ENCODE peak calls at places on chromosome X, in nine cellular contexts. B is mammary epithelial cell; S is AG09309; H is CD8-positive, alpha-beta T cell; F is fibroblast of pulmonary artery; V is psoas muscle; O is foreskin fibroblast; U is bronchial epithelial cell; M is NB4. N is an unnamed sample.
A peak's percentile ranks its signal among the peaks of the same experiment; 100 is the strongest.

GRCh38 chrX:19682712-19683331 is 167.5 kb upstream of the MAP3K15 start:
- DNase-seq in B (no peak), S (peak; percentile 77), H (peak; percentile 60), F (peak; percentile 92), V (peak; percentile 75), O (peak; percentile 92), U (peak; percentile 56), M (peak; percentile 23), N (peak; percentile 82)

GRCh38 chrX:124217289-124218251 is 114.9 kb upstream of the TEX13D start:
- DNase-seq in B (peak; percentile 83), S (no peak), H (peak; percentile 40), F (peak; percentile 10), V (no peak), O (peak; percentile 14), U (peak; percentile 53), M (peak; percentile 89), N (no peak)

GRCh38 chrX:15721911-15722310 is 16.2 kb upstream of the CA5B start:
- DNase-seq in B (no peak), S (no peak), H (no peak), F (no peak), V (no peak), O (no peak), U (no peak), M (no peak), N (no peak)

GRCh38 chrX:17081535-17081934 is 135.1 kb downstream of the REPS2 start:
- DNase-seq in B (no peak), S (no peak), H (no peak), F (no peak), V (no peak), O (peak; percentile 10), U (no peak), M (no peak), N (no peak)

GRCh38 chrX:8037593-8038348 is 110.6 kb upstream of the PNPLA4 start:
- DNase-seq in B (no peak), S (no peak), H (no peak), F (no peak), V (no peak), O (no peak), U (peak; percentile 36), M (peak; percentile 51), N (no peak)

GRCh38 chrX:151543706-151544105 is 19.8 kb upstream of the PASD1 start:
- DNase-seq in B (peak; percentile 45), S (no peak), H (no peak), F (no peak), V (no peak), O (no peak), U (peak; percentile 64), M (no peak), N (no peak)

GRCh38 chrX:67543818-67544217 is at the start of gene AR:
- DNase-seq in B (no peak), S (no peak), H (no peak), F (peak; percentile 56), V (peak; percentile 81), O (peak; percentile 90), U (peak; percentile 8), M (no peak), N (no peak)

GRCh38 chrX:21479695-21480280 is 105.6 kb downstream of the CNKSR2 start:
- DNase-seq in B (peak; percentile 30), S (peak; percentile 18), H (no peak), F (peak; percentile 74), V (no peak), O (peak; percentile 57), U (peak; percentile 44), M (peak; percentile 67), N (peak; percentile 4)

GRCh38 chrX:135625995-135626394 is 87.4 kb upstream of the CT45A1 start:
- DNase-seq in B (no peak), S (no peak), H (no peak), F (peak; percentile 1), V (no peak), O (peak; percentile 0), U (peak; percentile 21), M (peak; percentile 14), N (no peak)

GRCh38 chrX:101369687-101370086 is 16.3 kb downstream of the BTK start:
- DNase-seq in B (no peak), S (no peak), H (no peak), F (no peak), V (no peak), O (no peak), U (no peak), M (no peak), N (no peak)

GRCh38 chrX:149611619-149612018 is 16.5 kb upstream of the HSFX2 start:
- DNase-seq in B (no peak), S (no peak), H (no peak), F (no peak), V (no peak), O (no peak), U (no peak), M (no peak), N (no peak)

GRCh38 chrX:134801267-134801666 is 143.0 kb upstream of the PLAC1 start:
- DNase-seq in B (no peak), S (no peak), H (no peak), F (no peak), V (no peak), O (no peak), U (no peak), M (peak; percentile 76), N (no peak)

DNA sequence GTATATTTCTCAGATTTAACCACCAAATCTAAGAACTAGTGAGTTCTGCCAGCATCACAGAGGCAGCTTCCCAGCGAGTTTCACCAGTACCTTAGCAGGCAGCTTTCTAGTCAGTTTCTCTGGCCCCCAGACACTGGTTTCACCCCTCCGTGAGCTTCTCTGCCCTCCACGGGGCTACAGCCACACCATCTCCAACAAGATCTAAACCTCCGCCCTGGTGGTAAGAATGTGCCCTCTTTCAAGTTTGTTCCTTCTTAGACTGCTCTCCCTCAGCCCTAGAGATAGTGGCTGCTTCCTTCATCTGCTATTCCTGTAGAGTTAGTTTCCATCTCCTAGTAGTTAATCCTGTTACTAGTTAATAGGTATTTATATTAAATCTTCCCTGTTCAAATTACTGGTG is 60.5 kb upstream of the TAB3 start:
- DNase-seq in B (no peak), S (no peak), H (no peak), F (no peak), V (no peak), O (no peak), U (no peak), M (no peak), N (no peak)
- TF ChIP-seq CTCF in B (no peak), S (no peak), H (no peak), F (no peak), V (no peak), O (no peak), U (no peak), M (no peak), N (no peak)

GRCh38 chrX:129959493-129959832 is 23.0 kb upstream of the BCORL1 start:
- DNase-seq in B (peak; percentile 11), S (no peak), H (no peak), F (peak; percentile 13), V (no peak), O (peak; percentile 68), U (peak; percentile 29), M (no peak), N (no peak)

GRCh38 chrX:129965166-129965565 is 17.3 kb upstream of the BCORL1 start:
- DNase-seq in B (no peak), S (no peak), H (no peak), F (no peak), V (no peak), O (no peak), U (no peak), M (no peak), N (no peak)

GRCh38 chrX:129963729-129964128 is 18.7 kb upstream of the BCORL1 start:
- DNase-seq in B (no peak), S (no peak), H (no peak), F (no peak), V (no peak), O (no peak), U (no peak), M (no peak), N (no peak)

GRCh38 chrX:129958814-129959492 is 23.5 kb upstream of the BCORL1 start:
- DNase-seq in B (no peak), S (no peak), H (no peak), F (no peak), V (no peak), O (no peak), U (peak; percentile 24), M (no peak), N (no peak)

GRCh38 chrX:129961180-129962083 is 21.0 kb upstream of the BCORL1 start:
- DNase-seq in B (peak; percentile 44), S (no peak), H (peak; percentile 46), F (no peak), V (peak; percentile 76), O (peak; percentile 43), U (peak; percentile 37), M (peak; percentile 95), N (no peak)
- H3K4me3 ChIP-seq in B (no peak overlapping the region), S (no peak overlapping the region), H (peak overlapping the region; percentile 53), F (no peak overlapping the region), V (peak overlapping the region; percentile 28), O (no peak overlapping the region), U (no peak overlapping the region), M (peak overlapping the region; percentile 46), N (no peak overlapping the region)

GRCh38 chrX:44569122-44569521 is 26.5 kb upstream of the FUNDC1 start:
- DNase-seq in B (no peak), S (no peak), H (no peak), F (no peak), V (no peak), O (peak; percentile 17), U (no peak), M (no peak), N (no peak)
- TF ChIP-seq CTCF in B (no peak), S (no peak), H (no peak), F (no peak), V (no peak), O (no peak), U (no peak), M (no peak), N (no peak)

GRCh38 chrX:79366888-79367749 is at the start of gene ITM2A:
- DNase-seq in B (peak; percentile 19), S (no peak), H (peak; percentile 32), F (peak; percentile 7), V (peak; percentile 67), O (peak; percentile 8), U (no peak), M (peak; percentile 53), N (no peak)
- H3K4me3 ChIP-seq in B (peak within 1 kb of the TSS; percentile 40), S (no peak within 1 kb of the TSS), H (peak within 1 kb of the TSS; percentile 54), F (peak within 1 kb of the TSS; percentile 37), V (peak within 1 kb of the TSS; percentile 56), O (no peak within 1 kb of the TSS), U (no peak within 1 kb of the TSS), M (peak within 1 kb of the TSS; percentile 46), N (no peak within 1 kb of the TSS)

GRCh38 chrX:129655547-129656248 is 942 bp upstream of the APLN start:
- DNase-seq in B (peak; percentile 23), S (no peak), H (no peak), F (no peak), V (no peak), O (peak; percentile 25), U (no peak), M (peak; percentile 31), N (no peak)
- TF ChIP-seq CTCF in B (peak; percentile 32), S (peak; percentile 9), H (no peak), F (no peak), V (no peak), O (no peak), U (no peak), M (no peak), N (no peak)

GRCh38 chrX:10157545-10157944 is 770 bp downstream of the CLCN4 start:
- DNase-seq in B (no peak), S (no peak), H (no peak), F (peak; percentile 70), V (no peak), O (peak; percentile 38), U (peak; percentile 54), M (no peak), N (no peak)
- H3K4me3 ChIP-seq in B (peak overlapping the region; percentile 41), S (no peak overlapping the region), H (no peak overlapping the region), F (peak overlapping the region; percentile 50), V (peak overlapping the region; percentile 63), O (no peak overlapping the region), U (no peak overlapping the region), M (no peak overlapping the region), N (no peak overlapping the region)

N was measured in BJ.